ENCODE peak calls at places on chromosomes 4 and X, in four cellular contexts. H, T, R and C are unnamed samples.

GRCh38 chr4:5037553-5038551 is 13.4 kb upstream of the STK32B start:
- DNase-seq in H (no peak), T (peak), R (peak), C (no peak)

GRCh38 chr4:80029364-80029763 is 43.7 kb downstream of the ANTXR2 start:
- DNase-seq in H (no peak), T (no peak), R (no peak), C (no peak)

GRCh38 chr4:128354205-128354821 is 66.7 kb upstream of the PGRMC2 start:
- DNase-seq in H (no peak), T (peak), R (peak), C (no peak)

GRCh38 chr4:83125738-83126141 is 11.2 kb upstream of the PLAC8 start:
- DNase-seq in H (no peak), T (no peak), R (no peak), C (peak)

GRCh38 chr4:93433840-93434239 is 394.7 kb upstream of the ATOH1 start:
- DNase-seq in H (no peak), T (no peak), R (no peak), C (no peak)

GRCh38 chr4:80619070-80619674 is 283.6 kb downstream of the CFAP299 start:
- DNase-seq in H (no peak), T (no peak), R (peak), C (no peak)

GRCh38 chr4:38822748-38823303 is 18.2 kb upstream of the TLR1 start:
- DNase-seq in H (no peak), T (no peak), R (no peak), C (no peak)

GRCh38 chr4:128322311-128322710 is 34.7 kb upstream of the PGRMC2 start:
- DNase-seq in H (no peak), T (no peak), R (no peak), C (no peak)

GRCh38 chrX:6184900-6185515 is 43.7 kb downstream of the NLGN4X start:
- DNase-seq in H (no peak), T (no peak), R (peak), C (no peak)

GRCh38 chrX:134761788-134762187 is 103.5 kb upstream of the PLAC1 start:
- DNase-seq in H (no peak), T (peak), R (peak), C (no peak)